ENCODE peak calls at places on chromosomes 13 and 19, in nine cellular contexts. R is stimulated activated CD4-positive, alpha-beta T cell treated with anti-CD3 and anti-CD28 coated beads, Interleukin-15, amount 100 ng/mL, for 24 hours; J is stimulated activated naive CD8-positive, alpha-beta T cell treated with anti-CD3 and anti-CD28 coated beads, Interleukin-15, Interleukin-2, amounts not matched to agents 100 U/mL and 50 U/mL, for 24 hours; V is heart right ventricle; I is T1000; G is DMS 273 treated with DMSO at 0.1 percent for 48 hours; A is activated CD4-positive, alpha-beta T cell treated with anti-CD3 and anti-CD28 coated beads, Interleukin-2, amount 50 U/mL, for 1 hour; H is AG09319; N is iPS-NIHi11. T is an unnamed sample.

GRCh38 chr19:48814895-48815294 is 4.1 kb upstream of the BCAT2 start:
- DNase-seq in G (no peak), N (no peak), A (no peak), H (no peak), I (no peak), J (no peak), V (no peak), R (no peak), T (peak)

GRCh38 chr19:32041681-32042292 is 303.6 kb upstream of the ZNF507 start:
- DNase-seq in N (peak), J (peak), A (no peak), R (peak), H (no peak), I (no peak), G (no peak), V (peak), T (peak)

GRCh38 chr13:37403776-37404497 is 194.6 kb downstream of the POSTN start:
- DNase-seq in R (no peak), J (no peak), N (no peak), G (no peak), V (no peak), A (no peak), H (peak), I (no peak), T (no peak)

GRCh38 chr19:6739390-6739883 is at the start of gene TRIP10:
- DNase-seq in J (peak), I (peak), N (peak), V (peak), A (peak), R (peak), H (peak), G (no peak), T (peak)

GRCh38 chr19:5212101-5212500 is 128.5 kb downstream of the PTPRS start:
- DNase-seq in H (no peak), J (no peak), G (no peak), N (no peak), I (no peak), R (no peak), V (no peak), A (no peak), T (no peak)

GRCh38 chr19:15532779-15533521 is 24.6 kb downstream of the CYP4F22 start:
- DNase-seq in R (peak), G (no peak), I (no peak), V (no peak), H (no peak), N (no peak), A (no peak), J (peak), T (no peak)

GRCh38 chr19:42216653-42217521 is 590 bp downstream of the DEDD2 start:
- DNase-seq in G (no peak), I (peak), A (peak), V (peak), R (peak), H (no peak), N (peak), J (peak), T (peak)

GRCh38 chr13:113815151-113816058 is 48.5 kb downstream of the GAS6 start:
- DNase-seq in A (no peak), G (no peak), V (peak), N (no peak), H (no peak), R (peak), I (no peak), J (peak), T (no peak)

GRCh38 chr13:39876258-39876657 is 220.8 kb downstream of the COG6 start:
- DNase-seq in V (no peak), I (peak), R (no peak), A (no peak), H (peak), J (no peak), G (no peak), N (no peak), T (no peak)

GRCh38 chr13:94959616-94960015 is 247.3 kb upstream of the SOX21 start:
- DNase-seq in R (no peak), H (no peak), G (no peak), A (no peak), N (no peak), J (no peak), V (no peak), I (no peak), T (no peak)

GRCh38 chr13:30711375-30711774 is 24.0 kb upstream of the ALOX5AP start:
- DNase-seq in J (no peak), V (no peak), A (no peak), H (no peak), R (no peak), I (no peak), G (no peak), N (no peak), T (no peak)

GRCh38 chr19:41265376-41266153 is 1.4 kb downstream of the HNRNPUL1 start:
- DNase-seq in A (peak), I (no peak), J (peak), N (no peak), H (no peak), V (peak), G (no peak), R (peak), T (no peak)

GRCh38 chr13:62920181-62920580 is 1504.5 kb upstream of the PCDH20 start:
- DNase-seq in N (no peak), G (no peak), R (no peak), I (no peak), V (no peak), A (no peak), J (no peak), H (no peak), T (no peak)

GRCh38 chr13:93108111-93108581 is 118.5 kb upstream of the GPC6 start:
- DNase-seq in N (no peak), V (no peak), G (no peak), I (no peak), R (no peak), J (no peak), H (no peak), A (no peak), T (no peak)

GRCh38 chr19:34201133-34201532 is 28.8 kb downstream of the LSM14A start:
- DNase-seq in N (no peak), V (no peak), I (no peak), A (no peak), G (no peak), J (no peak), R (no peak), H (no peak), T (no peak)

GRCh38 chr13:35714588-35714987 is 238.1 kb upstream of the MAB21L1 start:
- DNase-seq in J (no peak), N (no peak), G (no peak), A (no peak), V (no peak), H (no peak), R (no peak), I (no peak), T (peak)

GRCh38 chr13:45714170-45714569 is 12.1 kb downstream of the CBY2 start:
- DNase-seq in V (no peak), G (no peak), H (no peak), N (no peak), J (no peak), I (no peak), R (no peak), A (no peak), T (no peak)

GRCh38 chr19:33248104-33248503 is 22.5 kb upstream of the SLC7A10 start:
- DNase-seq in R (no peak), N (no peak), A (no peak), J (no peak), V (no peak), H (no peak), G (no peak), I (no peak), T (no peak)

GRCh38 chr19:55601127-55601526 is 1.0 kb downstream of the ZNF524 start:
- DNase-seq in H (no peak), J (no peak), G (no peak), N (no peak), V (no peak), A (no peak), I (no peak), R (no peak), T (no peak)

GRCh38 chr19:2514981-2515518 is 39.1 kb downstream of the GADD45B start:
- DNase-seq in A (no peak), I (no peak), J (no peak), H (no peak), R (no peak), G (no peak), V (no peak), N (no peak), T (no peak)

GRCh38 chr19:35704218-35704617 is at the start of gene ZBTB32:
- DNase-seq in R (peak), G (no peak), V (no peak), A (no peak), I (no peak), N (peak), J (peak), H (no peak), T (peak)

GRCh38 chr19:18158471-18158870 is 5.5 kb downstream of the PIK3R2 start:
- DNase-seq in R (no peak), J (no peak), I (no peak), H (no peak), N (no peak), G (no peak), A (no peak), V (no peak), T (no peak)

GRCh38 chr19:4889034-4889825 is 13.5 kb downstream of the ARRDC5 start:
- DNase-seq in I (peak), V (no peak), G (peak), J (no peak), N (peak), A (no peak), H (no peak), R (no peak), T (no peak)

GRCh38 chr13:89899302-89900103 is 1448.0 kb upstream of the MIR17HG start:
- DNase-seq in I (no peak), N (no peak), V (no peak), J (no peak), R (no peak), H (no peak), A (no peak), G (no peak), T (no peak)

T was measured in H9.